ENCODE peak calls at places on chromosome 9, in four cellular contexts. I is CD8-positive, alpha-beta memory T cell; R is neural progenitor cell; L is psoas muscle. U is an unnamed sample.

GRCh38 chr9:27491164-27491563 is 32.9 kb upstream of the IFNK start:
- DNase-seq in R (no peak), L (no peak), I (no peak), U (no peak)

GRCh38 chr9:33041459-33042188 is 16.6 kb downstream of the DNAJA1 start:
- DNase-seq in I (no peak), L (no peak), R (no peak), U (no peak)

GRCh38 chr9:13386935-13387667 is 107.6 kb upstream of the MPDZ start:
- DNase-seq in L (no peak), R (no peak), I (no peak), U (no peak)

GRCh38 chr9:134570726-134571325 is 70.8 kb upstream of the COL5A1 start:
- DNase-seq in R (no peak), I (no peak), L (no peak), U (no peak)

GRCh38 chr9:111298831-111299603 is 31.0 kb downstream of the OR2K2 start:
- DNase-seq in I (peak), R (peak), L (peak), U (peak)

GRCh38 chr9:28696960-28697359 is 1123.7 kb upstream of the C9orf72 start:
- DNase-seq in I (no peak), L (no peak), R (no peak), U (no peak)

GRCh38 chr9:93326654-93327053 is 124.8 kb upstream of the FAM120A start:
- DNase-seq in R (no peak), L (no peak), I (no peak), U (no peak)

GRCh38 chr9:15250013-15250412 is 57.0 kb downstream of the TTC39B start:
- DNase-seq in L (no peak), I (no peak), R (peak), U (no peak)

GRCh38 chr9:7146582-7146981 is 388.8 kb downstream of the KDM4C start:
- DNase-seq in I (no peak), R (peak), L (no peak), U (peak)

GRCh38 chr9:16986441-16987387 is 116.2 kb upstream of the BNC2 start:
- DNase-seq in I (no peak), R (no peak), L (no peak), U (no peak)

GRCh38 chr9:81613002-81613750 is 76.2 kb downstream of the TLE1 start:
- DNase-seq in L (peak), I (no peak), R (no peak), U (no peak)

GRCh38 chr9:134693641-134694367 is 52.2 kb downstream of the COL5A1 start:
- DNase-seq in R (no peak), I (no peak), L (peak), U (no peak)

DNA sequence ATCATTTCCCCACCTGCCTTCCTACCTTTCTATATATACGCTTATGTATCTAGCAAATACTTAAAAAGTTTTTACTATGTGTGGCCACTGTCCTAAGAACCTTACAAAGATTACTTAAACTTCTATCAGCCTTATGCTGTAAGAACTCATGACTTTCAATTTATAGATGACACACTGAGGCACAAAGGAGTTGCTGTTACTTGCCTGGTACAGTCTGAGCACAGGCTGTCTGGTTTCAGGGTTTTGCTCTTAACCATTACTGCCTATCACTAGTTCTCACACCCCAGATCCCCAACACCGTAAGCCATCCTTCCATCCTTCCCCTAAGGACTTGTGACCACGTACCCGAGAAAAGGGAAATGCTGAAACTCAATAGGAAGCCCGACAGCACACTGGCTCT is 56.1 kb downstream of the AUH start:
- DNase-seq in R (no peak), I (no peak), L (no peak), U (no peak)
- H3K27ac ChIP-seq in R (no peak), I (no peak), L (peak), U (no peak)

GRCh38 chr9:136401173-136401922 is 1.4 kb upstream of the SNAPC4 start:
- DNase-seq in L (no peak), R (no peak), I (no peak), U (peak)
- H3K27ac ChIP-seq in L (no peak), R (no peak), I (no peak), U (peak)

GRCh38 chr9:88344013-88344412 is 44.2 kb upstream of the SPIN1 start:
- DNase-seq in L (no peak), I (no peak), R (no peak), U (no peak)
- H3K27ac ChIP-seq in L (no peak), I (no peak), R (no peak), U (no peak)

GRCh38 chr9:99592834-99593584 is 228.7 kb upstream of the NR4A3 start:
- DNase-seq in R (no peak), L (no peak), I (no peak), U (no peak)

GRCh38 chr9:99588747-99589146 is 232.9 kb upstream of the NR4A3 start:
- DNase-seq in R (no peak), I (no peak), L (no peak), U (no peak)

GRCh38 chr9:99591770-99592169 is 229.9 kb upstream of the NR4A3 start:
- DNase-seq in L (no peak), R (no peak), I (no peak), U (no peak)

GRCh38 chr9:99588299-99588698 is 233.4 kb upstream of the NR4A3 start:
- DNase-seq in I (no peak), L (no peak), R (no peak), U (no peak)

DNA sequence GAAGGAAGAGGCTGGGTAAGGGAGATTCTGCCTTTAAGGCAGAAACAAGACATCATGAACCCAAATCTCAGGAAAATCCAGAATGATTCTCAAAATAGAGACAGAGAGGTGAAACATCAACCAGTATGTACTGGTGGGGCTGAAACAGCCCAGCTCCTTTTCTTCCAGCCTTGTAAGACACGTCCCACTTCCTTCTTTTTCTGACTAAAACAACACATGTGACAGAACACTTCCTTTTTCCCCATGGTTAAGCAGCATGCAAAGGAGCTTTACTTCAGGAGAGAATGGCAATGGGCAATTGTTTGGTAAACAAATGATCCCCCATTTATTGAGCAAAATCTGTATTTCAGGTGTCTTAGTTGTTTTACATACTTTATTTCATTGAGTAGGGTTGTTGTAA is 230.8 kb upstream of the NR4A3 start:
- DNase-seq in R (no peak), L (no peak), I (no peak), U (no peak)
- H3K27ac ChIP-seq in R (no peak), L (no peak), I (no peak), U (no peak)

GRCh38 chr9:127801955-127802575 is 617 bp upstream of the FPGS start:
- DNase-seq in R (no peak), I (no peak), L (no peak), U (no peak)
- H3K27ac ChIP-seq in R (no peak), I (peak), L (peak), U (peak)

GRCh38 chr9:97980479-97980803 is 2.7 kb upstream of the ANP32B start:
- DNase-seq in I (no peak), L (peak), R (no peak), U (no peak)

GRCh38 chr9:97979778-97980478 is 3.2 kb upstream of the ANP32B start:
- DNase-seq in R (no peak), L (no peak), I (no peak), U (no peak)

GRCh38 chr9:97982191-97982718 is 886 bp upstream of the ANP32B start:
- DNase-seq in L (no peak), R (no peak), I (no peak), U (no peak)

GRCh38 chr9:97981828-97982164 is 1.3 kb upstream of the ANP32B start:
- DNase-seq in R (no peak), I (peak), L (no peak), U (no peak)

DNA sequence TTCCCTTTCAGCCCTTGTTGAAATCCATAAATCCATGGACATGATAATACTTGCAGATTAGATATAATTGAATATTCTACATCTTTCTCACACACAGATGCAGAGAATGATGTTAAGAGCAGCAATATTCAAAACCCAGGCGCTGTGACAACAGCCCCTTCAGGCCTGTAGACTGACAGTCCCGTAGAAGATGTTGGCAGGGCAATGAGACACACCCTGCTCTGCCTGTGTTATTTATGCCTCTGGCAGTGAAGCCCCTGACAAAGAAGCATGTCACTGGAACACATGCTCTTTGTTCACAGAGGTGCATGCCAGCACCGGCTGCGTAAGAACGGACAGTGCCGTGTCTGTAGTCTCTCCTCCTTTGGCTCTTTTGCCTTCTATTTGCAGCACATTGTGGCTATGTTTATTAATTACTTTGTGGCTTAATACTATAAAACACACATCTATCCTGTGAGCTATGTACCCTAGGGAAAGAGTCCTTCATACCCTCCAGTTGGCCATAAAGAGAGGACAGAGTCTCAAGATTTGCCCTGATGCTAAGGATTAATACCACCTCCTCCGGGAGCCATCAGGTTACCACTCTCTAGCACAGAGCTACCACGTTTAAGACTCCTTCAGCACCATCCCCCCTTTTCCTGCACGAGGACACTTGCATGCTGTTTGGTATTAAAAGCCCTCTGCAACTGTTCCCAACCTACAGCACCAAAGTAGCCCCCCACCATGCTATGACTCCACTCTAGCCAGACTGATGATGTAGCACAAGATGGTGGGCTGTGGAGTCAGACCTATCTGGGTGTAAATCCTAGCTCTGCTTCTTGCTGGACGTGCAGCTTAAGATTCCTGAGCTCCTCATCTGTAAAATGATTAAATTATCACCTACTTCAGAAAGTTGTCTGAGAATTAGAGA is 2.0 kb upstream of the ANP32B start:
- DNase-seq in R (peak), I (peak), L (peak), U (no peak)
- H3K27ac ChIP-seq in R (no peak), I (peak), L (peak), U (peak)

DNA sequence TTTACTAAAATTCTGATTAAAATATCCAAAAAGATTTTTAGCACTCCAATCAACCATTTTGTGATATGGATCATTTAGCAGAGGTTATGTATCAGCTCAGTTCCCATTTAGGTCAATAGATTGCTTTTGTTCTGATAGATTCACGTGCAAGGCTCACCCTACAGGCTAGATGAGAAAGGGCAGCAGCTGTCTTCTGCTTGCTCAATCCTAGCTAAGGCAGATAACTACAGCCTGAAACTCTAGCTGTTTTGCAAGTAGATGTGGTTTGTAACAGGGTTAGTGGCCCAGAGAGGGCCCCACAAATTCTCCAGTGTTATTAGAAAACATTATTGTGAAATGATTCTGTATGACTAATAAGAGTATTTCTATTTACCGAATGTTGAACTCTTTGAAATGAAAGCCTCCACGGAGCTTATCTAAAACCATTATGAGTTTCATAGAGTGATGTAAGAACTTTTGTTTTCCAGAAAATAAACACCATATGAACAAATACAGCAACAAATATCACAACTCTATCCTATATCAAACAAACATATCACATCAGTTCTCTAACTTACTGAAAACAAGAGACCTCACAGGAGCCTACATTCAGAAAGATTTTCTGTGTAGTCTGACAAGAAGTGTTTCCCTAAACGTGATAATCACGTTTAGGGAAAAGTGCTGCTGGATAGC is 841.9 kb upstream of the ACO1 start:
- DNase-seq in I (peak), R (peak), L (no peak), U (peak)
- H3K27ac ChIP-seq in I (no peak), R (no peak), L (no peak), U (no peak)

GRCh38 chr9:106287108-106287631 is 575.8 kb upstream of the ZNF462 start:
- DNase-seq in L (no peak), R (peak), I (no peak), U (no peak)
- H3K27ac ChIP-seq in L (no peak), R (peak), I (no peak), U (no peak)

DNA sequence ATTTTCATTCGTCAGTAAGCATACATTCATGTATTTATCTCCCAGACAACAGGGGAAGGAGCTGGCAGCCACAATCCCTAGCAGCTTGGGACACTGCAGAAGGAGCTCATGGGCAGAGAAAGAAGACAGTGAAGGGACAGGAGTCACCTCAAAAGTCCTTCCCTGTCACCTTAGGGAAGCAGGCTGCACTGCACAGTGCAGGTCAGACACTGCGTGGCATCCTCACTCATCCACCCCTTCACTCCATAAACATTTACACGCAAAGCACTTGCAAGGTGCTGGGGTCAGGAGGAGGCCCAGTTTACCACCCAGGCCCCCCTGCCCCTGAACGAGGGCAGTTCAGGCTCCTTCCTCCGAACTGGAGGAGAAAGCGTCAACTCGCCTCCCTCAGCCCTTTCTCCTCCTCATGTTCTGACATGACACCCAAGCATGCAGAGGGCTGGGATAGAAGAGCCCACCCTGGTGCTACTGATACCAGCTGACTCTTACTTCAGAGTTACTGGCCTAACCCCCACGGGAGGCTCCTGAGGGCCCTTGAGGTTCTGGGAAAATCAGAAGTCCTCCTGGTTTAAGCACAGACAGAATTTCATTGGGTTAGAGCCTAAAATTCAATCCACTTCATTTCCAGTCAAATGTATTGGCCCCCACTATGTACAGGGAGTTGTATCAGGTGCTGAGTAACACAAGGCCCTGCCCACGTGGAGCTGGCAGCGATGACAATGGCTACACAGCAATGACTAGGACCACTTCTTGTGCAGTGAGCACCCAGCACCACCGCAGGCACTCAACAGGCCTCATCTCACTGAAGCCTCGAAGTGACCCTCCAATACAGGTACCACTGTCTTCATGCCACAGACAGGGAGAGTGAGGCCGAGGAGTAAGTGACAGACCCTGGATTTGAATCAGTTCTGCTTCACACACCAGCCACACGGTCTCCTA is 70.4 kb downstream of the RAPGEF1 start:
- DNase-seq in L (no peak), I (no peak), R (no peak), U (no peak)
- H3K27ac ChIP-seq in L (peak), I (peak), R (no peak), U (peak)